ENCODE peak calls at places on chromosomes 3 and 15, in seven cellular contexts. T is KBM-7; S is AG09309; U is T47D; B is A172; V is stimulated activated CD4-positive, alpha-beta T cell treated with anti-CD3 and anti-CD28 coated beads, TNF-alpha, amount 100 ng/mL, for 4 hours; M is RKO. P is an unnamed sample.

GRCh38 chr15:70643783-70644125 is 119.6 kb downstream of the UACA start:
- DNase-seq in T (no peak), S (no peak), U (no peak), B (peak; percentile 67), V (no peak), M (peak; percentile 56), P (no peak)

GRCh38 chr3:174382876-174383275 is 476.3 kb upstream of the NAALADL2 start:
- DNase-seq in T (no peak), S (no peak), U (no peak), B (no peak), V (no peak), M (no peak), P (no peak)

GRCh38 chr3:169624533-169624972 is 39.0 kb downstream of the MECOM start:
- DNase-seq in T (no peak), S (no peak), U (peak; percentile 41), B (no peak), V (no peak), M (no peak), P (no peak)

GRCh38 chr3:187368765-187369450 is 723 bp downstream of the RTP4 start:
- DNase-seq in T (no peak), S (no peak), U (no peak), B (no peak), V (no peak), M (no peak), P (no peak)

GRCh38 chr3:192957441-192957951 is 39.8 kb upstream of the MB21D2 start:
- DNase-seq in T (peak; percentile 52), S (peak; percentile 92), U (no peak), B (peak; percentile 90), V (no peak), M (peak; percentile 49), P (no peak)

GRCh38 chr3:55169161-55169560 is 241.3 kb upstream of the LRTM1 start:
- DNase-seq in T (no peak), S (no peak), U (no peak), B (no peak), V (no peak), M (no peak), P (no peak)

GRCh38 chr3:65678480-65678879 is 360.2 kb downstream of the MAGI1 start:
- DNase-seq in T (no peak), S (no peak), U (no peak), B (no peak), V (no peak), M (no peak), P (no peak)

GRCh38 chr15:85168642-85169173 is 187.1 kb downstream of the PDE8A start:
- DNase-seq in T (peak; percentile 75), S (no peak), U (peak; percentile 63), B (no peak), V (peak; percentile 5), M (no peak), P (peak; percentile 95)

GRCh38 chr3:109369510-109369909 is 32.2 kb upstream of the DPPA4 start:
- DNase-seq in T (peak; percentile 4), S (no peak), U (no peak), B (peak; percentile 10), V (no peak), M (peak; percentile 27), P (peak; percentile 79)

GRCh38 chr3:89000886-89001285 is 106.5 kb upstream of the EPHA3 start:
- DNase-seq in T (no peak), S (no peak), U (no peak), B (no peak), V (no peak), M (no peak), P (no peak)

GRCh38 chr3:129575233-129575986 is 31.1 kb downstream of the PLXND1 start:
- DNase-seq in T (no peak), S (no peak), U (no peak), B (no peak), V (no peak), M (no peak), P (no peak)

GRCh38 chr3:16151109-16151508 is 23.4 kb upstream of the GALNT15 start:
- DNase-seq in T (peak; percentile 95), S (peak; percentile 67), U (no peak), B (peak; percentile 48), V (no peak), M (no peak), P (no peak)

GRCh38 chr3:128076783-128077624 is 24.8 kb downstream of the SEC61A1 start:
- DNase-seq in T (peak; percentile 62), S (no peak), U (no peak), B (no peak), V (no peak), M (no peak), P (peak; percentile 28)

GRCh38 chr15:74790080-74790916 is 8.4 kb downstream of the CSK start:
- DNase-seq in T (peak; percentile 97), S (no peak), U (no peak), B (peak; percentile 72), V (no peak), M (no peak), P (no peak)

GRCh38 chr3:133230191-133230590 is 169.7 kb upstream of the BFSP2 start:
- DNase-seq in T (no peak), S (no peak), U (no peak), B (no peak), V (no peak), M (no peak), P (no peak)

GRCh38 chr3:55518451-55518850 is 31.3 kb upstream of the WNT5A start:
- DNase-seq in T (no peak), S (no peak), U (no peak), B (no peak), V (no peak), M (no peak), P (no peak)